ENCODE peak calls at places on chromosome 14, in five cellular contexts. V is cardiac fibroblast, Q is lower leg skin, O is right atrium auricular region, I is NB4. A is an unnamed sample.

GRCh38 chr14:31339743-31340142 is 80.6 kb downstream of the HEATR5A start:
- DNase-seq in V (no peak), Q (no peak), O (no peak), I (no peak), A (no peak)

GRCh38 chr14:34218866-34219265 is 243.2 kb downstream of the SPTSSA start:
- DNase-seq in V (no peak), Q (no peak), O (no peak), I (no peak), A (no peak)

GRCh38 chr14:27427796-27428195 is 830.0 kb upstream of the NOVA1 start:
- DNase-seq in V (peak), Q (no peak), O (no peak), I (peak), A (peak)

GRCh38 chr14:103563089-103563620 is 395 bp downstream of the COA8 start:
- DNase-seq in V (no peak), Q (peak), O (no peak), I (no peak), A (no peak)

GRCh38 chr14:24634158-24634557 is at the start of gene GZMB:
- DNase-seq in V (no peak), Q (no peak), O (no peak), I (peak), A (no peak)

GRCh38 chr14:101508948-101509729 is 52.2 kb upstream of the DIO3 start:
- DNase-seq in V (no peak), Q (no peak), O (no peak), I (no peak), A (no peak)

GRCh38 chr14:102375126-102375525 is 12.4 kb downstream of the TECPR2 start:
- DNase-seq in V (no peak), Q (no peak), O (no peak), I (peak), A (no peak)

GRCh38 chr14:91862417-91862816 is 4.9 kb downstream of the TC2N start:
- DNase-seq in V (no peak), Q (no peak), O (no peak), I (no peak), A (no peak)

GRCh38 chr14:23828001-23828400 is 125.6 kb upstream of the DHRS4 start:
- DNase-seq in V (no peak), Q (no peak), O (no peak), I (no peak), A (no peak)

GRCh38 chr14:102319351-102320032 is at the start of gene ZNF839:
- DNase-seq in V (peak), Q (peak), O (peak), I (peak), A (peak)

GRCh38 chr14:73753887-73754880 is 40.0 kb upstream of the PNMA1 start:
- DNase-seq in V (no peak), Q (peak), O (no peak), I (peak), A (no peak)

GRCh38 chr14:73755434-73756014 is 41.3 kb upstream of the PNMA1 start:
- DNase-seq in V (no peak), Q (peak), O (no peak), I (no peak), A (no peak)

GRCh38 chr14:73753043-73753886 is 39.1 kb upstream of the PNMA1 start:
- DNase-seq in V (peak), Q (no peak), O (peak), I (peak), A (peak)

GRCh38 chr14:73757381-73757780 is 43.2 kb upstream of the PNMA1 start:
- DNase-seq in V (no peak), Q (no peak), O (no peak), I (no peak), A (no peak)

DNA sequence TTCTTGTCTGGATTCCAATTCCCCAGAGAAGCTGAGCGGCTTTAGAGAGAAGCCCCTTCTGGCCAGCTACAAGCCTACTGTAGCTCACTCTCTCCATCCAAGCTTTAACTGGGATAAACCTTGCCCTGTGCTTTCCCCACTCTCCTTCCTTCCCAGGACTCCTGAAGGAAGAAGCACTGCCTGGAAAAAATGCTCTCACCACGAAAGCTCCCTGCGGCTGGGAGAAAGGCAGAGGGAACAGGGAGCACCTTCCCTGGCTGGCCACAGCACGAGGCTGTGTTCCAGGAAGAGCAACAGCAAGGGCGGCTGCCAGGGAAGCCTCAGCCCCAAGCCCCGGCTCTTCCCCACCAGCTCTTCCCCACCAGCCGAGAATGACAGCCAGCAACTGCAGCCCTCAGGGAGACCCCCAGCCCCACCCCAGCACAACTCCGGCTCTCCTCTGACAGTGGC is 40.8 kb upstream of the PNMA1 start:
- DNase-seq in V (peak), Q (peak), O (no peak), I (no peak), A (peak)
- H3K4me3 ChIP-seq in V (peak), Q (no peak), O (no peak), I (peak), A (peak)

GRCh38 chr14:71165650-71166049 is 258.4 kb downstream of the PCNX1 start:
- DNase-seq in V (no peak), Q (no peak), O (no peak), I (no peak), A (peak)

GRCh38 chr14:71165121-71165574 is 257.9 kb downstream of the PCNX1 start:
- DNase-seq in V (no peak), Q (no peak), O (no peak), I (peak), A (peak)

GRCh38 chr14:71168564-71168963 is 261.3 kb downstream of the PCNX1 start:
- DNase-seq in V (no peak), Q (no peak), O (no peak), I (no peak), A (no peak)

GRCh38 chr14:71163842-71164500 is 256.7 kb downstream of the PCNX1 start:
- DNase-seq in V (no peak), Q (no peak), O (no peak), I (no peak), A (no peak)

DNA sequence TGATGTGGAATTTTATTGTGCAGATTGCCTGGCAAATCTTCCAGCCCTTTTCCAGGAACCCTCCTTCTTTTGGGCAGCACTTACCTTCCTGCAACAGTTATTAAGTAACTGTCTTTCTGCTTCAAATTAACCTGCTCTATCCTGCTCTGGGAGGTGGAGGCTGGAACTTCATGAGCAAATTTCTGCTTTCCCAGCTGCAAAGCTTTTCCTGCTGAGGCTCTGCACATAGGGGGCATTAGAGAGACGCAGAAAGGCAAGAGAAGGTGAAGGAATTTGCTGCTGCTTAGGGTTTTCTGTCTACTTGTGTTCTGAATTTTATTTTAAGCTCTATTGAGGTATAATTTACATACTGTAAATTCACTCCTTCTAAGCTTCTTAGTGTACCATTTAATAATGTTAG is 259.2 kb downstream of the PCNX1 start:
- DNase-seq in V (peak), Q (no peak), O (no peak), I (peak), A (peak)
- TF ChIP-seq CTCF in V (peak), Q (no peak), O (no peak), I (peak), A (no peak)

DNA sequence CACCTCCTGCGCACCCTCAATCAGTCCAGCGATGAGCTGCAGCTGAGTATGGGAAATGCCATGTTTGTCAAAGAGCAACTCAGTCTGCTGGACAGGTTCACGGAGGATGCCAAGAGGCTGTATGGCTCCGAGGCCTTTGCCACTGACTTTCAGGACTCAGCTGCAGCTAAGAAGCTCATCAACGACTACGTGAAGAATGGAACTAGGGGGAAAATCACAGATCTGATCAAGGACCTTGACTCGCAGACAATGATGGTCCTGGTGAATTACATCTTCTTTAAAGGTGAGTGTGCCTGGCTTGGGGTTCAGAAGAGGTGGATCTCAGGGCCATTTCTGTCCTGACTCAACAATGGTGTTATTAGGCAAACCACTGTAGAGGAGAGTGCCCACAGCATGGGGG is 2.6 kb downstream of the SERPINA3 start:
- DNase-seq in V (no peak), Q (no peak), O (no peak), I (no peak), A (no peak)
- H3K4me3 ChIP-seq in V (no peak), Q (no peak), O (no peak), I (no peak), A (peak)

DNA sequence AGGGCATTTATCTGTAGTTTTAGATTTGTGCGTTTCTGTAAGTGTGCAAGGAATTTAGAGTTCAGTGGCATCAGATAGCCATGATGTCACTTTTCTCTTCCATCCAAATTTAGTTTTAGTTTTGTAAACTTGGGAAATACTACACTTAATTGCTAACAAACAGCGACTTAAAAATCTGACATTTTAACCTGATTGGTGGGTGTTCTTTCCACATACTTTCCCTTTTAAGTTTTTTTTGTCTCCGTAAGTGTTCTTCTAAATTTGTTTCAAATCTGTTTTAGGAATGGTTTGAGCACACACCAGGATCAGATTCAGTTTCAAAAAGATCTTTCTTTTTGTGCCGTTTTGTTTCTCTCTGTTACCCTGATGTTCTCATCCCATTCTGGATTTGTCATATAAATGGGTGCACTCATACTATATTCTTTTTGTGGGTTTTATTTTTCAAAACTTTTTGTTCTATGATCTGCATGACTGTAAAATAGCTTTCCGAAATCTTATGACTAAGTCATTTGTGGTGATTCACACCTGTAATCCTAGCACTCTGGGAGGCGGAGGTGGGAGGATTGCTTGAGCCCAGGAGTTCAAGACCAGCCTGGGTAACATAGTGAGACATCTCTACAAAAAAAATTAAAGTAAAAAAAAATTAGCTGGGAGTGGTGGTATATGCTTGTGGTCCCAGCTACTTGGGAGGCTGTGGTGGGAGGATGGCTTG is 58.9 kb downstream of the FBXO34 start:
- DNase-seq in V (no peak), Q (no peak), O (no peak), I (no peak), A (no peak)
- TF ChIP-seq CTCF in V (no peak), Q (no peak), O (no peak), I (no peak), A (no peak)

GRCh38 chr14:20428802-20429201 is 7.2 kb downstream of the KLHL33 start:
- DNase-seq in V (no peak), Q (no peak), O (no peak), I (no peak), A (no peak)

GRCh38 chr14:20429801-20430669 is 5.9 kb downstream of the KLHL33 start:
- DNase-seq in V (no peak), Q (no peak), O (no peak), I (no peak), A (no peak)

GRCh38 chr14:20428010-20428365 is 8.0 kb downstream of the KLHL33 start:
- DNase-seq in V (no peak), Q (no peak), O (no peak), I (no peak), A (no peak)

GRCh38 chr14:20422886-20423285 is 9.6 kb upstream of the TEP1 start:
- DNase-seq in V (no peak), Q (no peak), O (no peak), I (no peak), A (no peak)

GRCh38 chr14:20427231-20428009 is 8.5 kb downstream of the KLHL33 start:
- DNase-seq in V (peak), Q (no peak), O (no peak), I (peak), A (peak)
- H3K4me3 ChIP-seq in V (no peak), Q (no peak), O (no peak), I (peak), A (no peak)

A was measured in fibroblast of pulmonary artery.